ENCODE peak calls at places on chromosomes 7 and 10, in seven cellular contexts. M is PC-3, Z is ovary, Q is pancreas, H is left ventricle myocardium inferior, B is stomach, O is H1. P is an unnamed sample.

GRCh38 chr7:100401811-100402210 is 26.7 kb downstream of the ZCWPW1 start:
- DNase-seq in Z (no peak), O (no peak), B (no peak), H (no peak), M (no peak), Q (no peak), P (no peak)

GRCh38 chr10:103881420-103882284 is 26.3 kb upstream of the SH3PXD2A start:
- DNase-seq in Z (no peak), O (no peak), Q (no peak), H (peak), B (no peak), M (peak), P (no peak)

GRCh38 chr10:70558871-70559810 is 43.4 kb downstream of the PRF1 start:
- DNase-seq in M (peak), H (peak), Z (peak), O (no peak), Q (peak), B (peak), P (peak)

GRCh38 chr10:87659571-87660483 is at the start of gene PAPSS2:
- DNase-seq in Q (peak), M (peak), O (no peak), H (peak), B (peak), Z (peak), P (peak)

GRCh38 chr10:114208351-114208750 is 29.2 kb downstream of the TDRD1 start:
- DNase-seq in H (no peak), O (peak), Z (no peak), Q (no peak), M (no peak), B (no peak), P (no peak)

GRCh38 chr7:106795877-106796231 is 69.2 kb upstream of the PIK3CG start:
- DNase-seq in O (no peak), Z (no peak), Q (no peak), H (no peak), B (no peak), M (no peak), P (no peak)

GRCh38 chr10:20202337-20202736 is 386.1 kb downstream of the PLXDC2 start:
- DNase-seq in Q (no peak), M (no peak), Z (no peak), B (no peak), O (no peak), H (no peak), P (no peak)

GRCh38 chr7:157471259-157472125 is 134.7 kb downstream of the DNAJB6 start:
- DNase-seq in Q (no peak), B (peak), H (no peak), O (no peak), Z (no peak), M (no peak), P (no peak)

GRCh38 chr7:92835851-92836488 is 403 bp downstream of the CDK6 start:
- DNase-seq in Z (no peak), M (peak), Q (peak), H (peak), O (no peak), B (peak), P (peak)

GRCh38 chr7:23469150-23469960 is 936 bp downstream of the IGF2BP3 start:
- DNase-seq in B (no peak), Q (no peak), O (no peak), M (no peak), H (no peak), Z (no peak), P (no peak)

GRCh38 chr7:20532841-20533240 is 82.6 kb upstream of the ABCB5 start:
- DNase-seq in M (peak), H (no peak), Z (no peak), B (no peak), Q (no peak), O (no peak), P (no peak)

GRCh38 chr10:5975641-5976473 is 1.5 kb downstream of the IL15RA start:
- DNase-seq in O (no peak), Q (no peak), B (peak), H (peak), M (no peak), Z (no peak), P (peak)

GRCh38 chr7:131330299-131330698 is 2.6 kb downstream of the MKLN1 start:
- DNase-seq in Q (no peak), B (no peak), Z (no peak), M (no peak), O (no peak), H (no peak), P (no peak)

GRCh38 chr7:106114735-106115383 is 2.7 kb upstream of the SYPL1 start:
- DNase-seq in Z (no peak), H (no peak), M (no peak), O (no peak), Q (no peak), B (peak), P (no peak)

GRCh38 chr10:69335613-69336012 is 57.3 kb downstream of the HK1 start:
- DNase-seq in B (no peak), M (no peak), Z (no peak), O (no peak), Q (no peak), H (no peak), P (no peak)

GRCh38 chr10:13352519-13352918 is 4.4 kb upstream of the SEPHS1 start:
- DNase-seq in H (no peak), O (peak), M (no peak), B (no peak), Z (no peak), Q (no peak), P (no peak)

GRCh38 chr7:39592586-39592985 is 26.4 kb downstream of the YAE1 start:
- DNase-seq in H (no peak), M (peak), B (no peak), Q (no peak), Z (no peak), O (no peak), P (no peak)

GRCh38 chr7:2093214-2093840 is 139.4 kb downstream of the MAD1L1 start:
- DNase-seq in H (no peak), Z (no peak), O (no peak), Q (no peak), B (no peak), M (no peak), P (no peak)

GRCh38 chr7:20744913-20745587 is 41.6 kb downstream of the SP8 start:
- DNase-seq in M (peak), B (no peak), Q (no peak), O (no peak), Z (no peak), H (no peak), P (no peak)

GRCh38 chr10:88086187-88086954 is 222.9 kb downstream of the PTEN start:
- DNase-seq in H (no peak), B (no peak), M (no peak), Z (no peak), O (no peak), Q (no peak), P (no peak)

GRCh38 chr7:12458520-12459131 is 55.0 kb upstream of the VWDE start:
- DNase-seq in M (peak), Z (no peak), Q (no peak), B (no peak), O (no peak), H (no peak), P (no peak)

GRCh38 chr10:102627446-102628293 is 16.6 kb upstream of the TRIM8 start:
- DNase-seq in O (peak), M (peak), Q (no peak), B (no peak), Z (peak), H (peak), P (no peak)

GRCh38 chr10:74981831-74982633 is 129.4 kb upstream of the SAMD8 start:
- DNase-seq in M (no peak), B (no peak), Z (no peak), O (no peak), H (no peak), Q (peak), P (no peak)

GRCh38 chr7:15747187-15748111 is 61.0 kb upstream of the MEOX2 start:
- DNase-seq in Z (peak), O (no peak), H (no peak), B (no peak), M (no peak), Q (no peak), P (peak)

GRCh38 chr10:31288961-31289360 is 30.1 kb upstream of the ZEB1 start:
- DNase-seq in M (no peak), Z (no peak), Q (no peak), O (no peak), H (no peak), B (no peak), P (no peak)

GRCh38 chr10:48751730-48752129 is 67.1 kb downstream of the WDFY4 start:
- DNase-seq in Z (no peak), M (no peak), H (no peak), O (no peak), Q (no peak), B (no peak), P (no peak)

GRCh38 chr7:37832194-37832593 is 16.2 kb upstream of the NME8 start:
- DNase-seq in M (peak), O (no peak), Z (peak), Q (peak), H (peak), B (peak), P (peak)

GRCh38 chr7:158190756-158191155 is 396.9 kb downstream of the PTPRN2 start:
- DNase-seq in Z (no peak), O (no peak), H (no peak), Q (no peak), M (no peak), B (no peak), P (no peak)

GRCh38 chr7:33904680-33905388 is 505 bp upstream of the BMPER start:
- DNase-seq in O (no peak), Q (no peak), B (peak), M (no peak), H (peak), Z (peak), P (peak)

GRCh38 chr10:75466886-75467285 is 35.5 kb downstream of the LRMDA start:
- DNase-seq in O (no peak), B (no peak), Q (no peak), Z (no peak), H (no peak), M (peak), P (peak)

GRCh38 chr7:52689912-52690311 is 345.5 kb upstream of the POM121L12 start:
- DNase-seq in B (no peak), Q (no peak), M (peak), H (no peak), O (no peak), Z (no peak), P (no peak)

GRCh38 chr10:132162021-132162531 is 24.7 kb upstream of the DPYSL4 start:
- DNase-seq in Q (no peak), M (no peak), B (no peak), Z (peak), O (no peak), H (no peak), P (no peak)

GRCh38 chr7:50351267-50351666 is 46.8 kb downstream of the IKZF1 start:
- DNase-seq in B (no peak), Q (no peak), H (no peak), M (no peak), Z (no peak), O (no peak), P (no peak)
- H3K27ac ChIP-seq in B (peak), Q (no peak), H (no peak), M (no peak), Z (no peak), O (no peak), P (no peak)

GRCh38 chr7:120794100-120794729 is 63.7 kb downstream of the TSPAN12 start:
- DNase-seq in Q (no peak), H (no peak), O (no peak), M (no peak), B (no peak), Z (no peak), P (no peak)

GRCh38 chr7:120797026-120797645 is 60.8 kb downstream of the TSPAN12 start:
- DNase-seq in Q (no peak), H (no peak), Z (no peak), M (no peak), O (no peak), B (no peak), P (no peak)

GRCh38 chr7:120793213-120793936 is 64.6 kb downstream of the TSPAN12 start:
- DNase-seq in B (no peak), Q (no peak), Z (no peak), H (no peak), M (no peak), O (no peak), P (no peak)

GRCh38 chr7:120792861-120793130 is 65.1 kb downstream of the TSPAN12 start:
- DNase-seq in Z (no peak), H (no peak), B (no peak), O (no peak), M (no peak), Q (no peak), P (no peak)

DNA sequence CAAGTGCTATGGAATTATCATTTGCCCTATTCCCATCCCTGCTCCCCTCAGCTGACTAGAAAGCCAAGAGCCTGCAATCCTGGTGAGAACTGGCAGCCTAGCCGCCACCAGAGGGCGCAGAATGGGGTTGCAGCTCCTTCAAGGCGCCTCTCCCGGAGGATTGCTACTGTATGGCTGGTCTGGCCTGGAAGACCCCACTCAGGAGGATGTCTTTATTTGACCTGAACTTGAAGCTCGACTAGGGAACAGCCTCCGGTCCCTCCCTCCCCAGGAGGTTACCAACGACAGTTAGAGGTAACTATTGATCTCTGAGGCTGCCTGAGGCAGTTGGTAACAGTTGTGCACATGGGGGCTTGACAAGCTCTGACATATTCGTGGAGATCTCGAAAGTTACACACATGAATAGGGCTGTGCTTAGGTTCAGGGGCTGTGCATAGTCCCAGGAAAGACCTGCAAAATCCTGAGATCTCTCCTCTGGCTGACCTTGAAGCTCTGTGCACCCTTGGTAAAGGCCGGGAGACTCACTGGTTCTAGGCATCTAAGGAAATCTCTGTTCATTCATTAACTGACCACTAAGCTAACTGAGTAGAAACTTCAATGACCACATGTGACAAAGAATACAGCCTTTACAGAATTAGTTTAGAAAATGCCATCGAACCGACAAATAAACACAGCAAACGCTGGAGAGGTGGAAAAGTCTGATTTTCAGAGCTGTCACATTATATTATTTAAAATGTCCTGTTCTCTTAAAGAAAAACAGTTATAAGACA is 65.7 kb downstream of the TSPAN12 start:
- DNase-seq in B (peak), O (peak), Q (peak), M (peak), H (peak), Z (peak), P (peak)
- TF ChIP-seq CTCF in B (peak), O (peak), Q (peak), M (peak), H (peak), Z (no peak), P (peak)

GRCh38 chr7:929311-929711 is 25.2 kb downstream of the ADAP1 start:
- DNase-seq in Q (no peak), H (no peak), Z (peak), B (peak), M (no peak), O (no peak), P (no peak)
- H3K27ac ChIP-seq in Q (no peak), H (no peak), Z (no peak), B (peak), M (no peak), O (no peak), P (no peak)

GRCh38 chr7:122219253-122219865 is 75.3 kb upstream of the AASS start:
- DNase-seq in B (no peak), O (no peak), M (peak), Z (no peak), H (no peak), Q (no peak), P (no peak)
- TF ChIP-seq CTCF in B (peak), O (peak), M (peak), Z (peak), H (peak), Q (peak), P (peak)

GRCh38 chr10:3460420-3461128 is 288.0 kb upstream of the PITRM1 start:
- DNase-seq in O (no peak), Z (no peak), M (no peak), Q (no peak), H (no peak), B (no peak), P (no peak)
- H3K27ac ChIP-seq in O (no peak), Z (no peak), M (no peak), Q (no peak), H (no peak), B (no peak), P (no peak)

DNA sequence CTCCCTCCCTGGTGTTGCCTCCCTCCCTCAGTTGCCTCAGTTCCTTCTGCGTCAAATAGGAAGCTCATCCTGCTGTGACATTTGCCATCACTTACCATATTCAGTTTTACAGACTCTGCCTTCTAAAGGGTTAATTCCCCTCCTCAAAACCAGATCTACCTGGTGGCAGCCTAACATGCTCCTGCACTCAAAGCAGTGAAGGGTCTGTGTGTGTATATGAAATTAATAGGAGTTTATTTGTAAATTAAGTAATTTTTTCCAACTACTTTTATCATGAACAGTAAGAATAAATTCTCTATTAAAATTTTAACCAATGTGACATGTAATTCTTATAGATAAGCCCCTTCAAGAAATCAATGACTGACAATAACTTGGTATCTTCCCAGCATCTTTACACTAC is 158.6 kb upstream of the INSYN2A start:
- DNase-seq in H (no peak), B (no peak), O (no peak), Z (no peak), Q (no peak), M (no peak), P (no peak)
- TF ChIP-seq CTCF in H (peak), B (no peak), O (no peak), Z (no peak), Q (no peak), M (peak), P (no peak)

GRCh38 chr10:91652364-91652763 is 19.5 kb upstream of the PPP1R3C start:
- DNase-seq in O (no peak), Q (no peak), B (no peak), M (peak), H (no peak), Z (no peak), P (no peak)
- H3K27ac ChIP-seq in O (no peak), Q (no peak), B (no peak), M (peak), H (no peak), Z (no peak), P (no peak)

GRCh38 chr7:5284304-5285281 is 1.9 kb downstream of the SLC29A4 start:
- DNase-seq in Q (peak), H (no peak), M (peak), Z (no peak), O (peak), B (peak), P (peak)
- TF ChIP-seq CTCF in Q (no peak), H (no peak), M (peak), Z (no peak), O (peak), B (no peak), P (no peak)